ENCODE peak calls at places on chromosomes 5 and 9, in six cellular contexts. O is activated CD4-positive, alpha-beta T cell treated with anti-CD3 and anti-CD28 coated beads for 48 hours; T is left kidney; X is stimulated activated CD8-positive, alpha-beta memory T cell treated with anti-CD3 and anti-CD28 coated beads, Interleukin-2, amount 100 ng/mL, for 48 hours; B is Kasumi-1; S is COR-L47. D is an unnamed sample.

GRCh38 chr5:124979174-124979573 is 232.7 kb upstream of the ZNF608 start:
- DNase-seq in O (no peak), T (peak), X (no peak), B (no peak), S (peak), D (no peak)

GRCh38 chr9:14563902-14564578 is 129.2 kb downstream of the ZDHHC21 start:
- DNase-seq in O (no peak), T (peak), X (no peak), B (no peak), S (no peak), D (no peak)

GRCh38 chr5:172454355-172455086 is at the start of gene SH3PXD2B:
- DNase-seq in O (peak), T (peak), X (peak), B (peak), S (peak), D (no peak)

GRCh38 chr5:107470007-107470582 is 200.6 kb downstream of the EFNA5 start:
- DNase-seq in O (no peak), T (no peak), X (no peak), B (no peak), S (no peak), D (no peak)

GRCh38 chr5:386432-387341 is 56.3 kb upstream of the EXOC3 start:
- DNase-seq in O (no peak), T (no peak), X (no peak), B (no peak), S (no peak), D (no peak)

GRCh38 chr5:139698461-139699146 is 50.5 kb downstream of the CXXC5 start:
- DNase-seq in O (no peak), T (peak), X (no peak), B (no peak), S (no peak), D (no peak)

GRCh38 chr5:142684508-142685031 is 1.3 kb downstream of the FGF1 start:
- DNase-seq in O (no peak), T (peak), X (no peak), B (no peak), S (no peak), D (no peak)

GRCh38 chr9:77534376-77535057 is 113.6 kb downstream of the GNA14 start:
- DNase-seq in O (no peak), T (no peak), X (no peak), B (no peak), S (peak), D (no peak)

GRCh38 chr5:85109616-85110015 is 724.9 kb upstream of the EDIL3 start:
- DNase-seq in O (no peak), T (no peak), X (no peak), B (no peak), S (no peak), D (no peak)

GRCh38 chr5:25405850-25406249 is 761.1 kb upstream of the CDH10 start:
- DNase-seq in O (no peak), T (no peak), X (no peak), B (no peak), S (no peak), D (no peak)